ENCODE peak calls at places on chromosome 16, in nine cellular contexts. I is mesothelial cell of epicardium, O is progenitor cell of endocrine pancreas, J is left ventricle myocardium inferior, S is RWPE1, X is fibroblast of villous mesenchyme, H is AG04450, K is astrocyte of the cerebellum, C is body of pancreas. B is an unnamed sample.

GRCh38 chr16:11411059-11411550 is 65.8 kb downstream of the RMI2 start:
- DNase-seq in I (no peak), O (no peak), J (no peak), S (no peak), X (no peak), H (no peak), K (no peak), C (no peak), B (no peak)

GRCh38 chr16:54359086-54359485 is 72.5 kb upstream of the IRX3 start:
- DNase-seq in I (no peak), O (no peak), J (no peak), S (peak; percentile 38), X (peak; percentile 78), H (no peak), K (no peak), C (no peak), B (no peak)

GRCh38 chr16:89695086-89695874 is 6.2 kb downstream of the SPATA2L start:
- DNase-seq in I (no peak), O (no peak), J (no peak), S (no peak), X (no peak), H (no peak), K (no peak), C (no peak), B (no peak)

GRCh38 chr16:46857261-46857962 is 26.4 kb upstream of the C16orf87 start:
- DNase-seq in I (no peak), O (no peak), J (no peak), S (peak; percentile 41), X (peak; percentile 55), H (peak; percentile 47), K (peak; percentile 34), C (peak; percentile 43), B (peak; percentile 7)

GRCh38 chr16:51391798-51392511 is 240.9 kb upstream of the SALL1 start:
- DNase-seq in I (no peak), O (no peak), J (no peak), S (no peak), X (no peak), H (no peak), K (no peak), C (no peak), B (peak; percentile 26)

GRCh38 chr16:53080345-53081031 is 25.7 kb downstream of the CHD9 start:
- DNase-seq in I (peak; percentile 54), O (no peak), J (peak; percentile 61), S (peak; percentile 96), X (peak; percentile 94), H (peak; percentile 65), K (peak; percentile 49), C (no peak), B (no peak)

GRCh38 chr16:22071352-22071923 is 20.9 kb upstream of the VWA3A start:
- DNase-seq in I (no peak), O (no peak), J (no peak), S (peak; percentile 58), X (no peak), H (no peak), K (no peak), C (no peak), B (no peak)

GRCh38 chr16:24070851-24071250 is 185.3 kb upstream of the CACNG3 start:
- DNase-seq in I (no peak), O (peak; percentile 21), J (no peak), S (peak; percentile 45), X (no peak), H (no peak), K (no peak), C (peak; percentile 23), B (peak; percentile 15)

GRCh38 chr16:89864421-89864820 is 9.0 kb upstream of the TCF25 start:
- DNase-seq in I (no peak), O (no peak), J (no peak), S (peak; percentile 21), X (peak; percentile 38), H (no peak), K (no peak), C (no peak), B (no peak)

GRCh38 chr16:3737181-3737580 is 19.9 kb upstream of the TRAP1 start:
- DNase-seq in I (no peak), O (no peak), J (no peak), S (no peak), X (no peak), H (no peak), K (no peak), C (no peak), B (no peak)

GRCh38 chr16:57354311-57354710 is 4.3 kb upstream of the CCL22 start:
- DNase-seq in I (no peak), O (no peak), J (no peak), S (no peak), X (no peak), H (no peak), K (no peak), C (no peak), B (no peak)

GRCh38 chr16:75379911-75380847 is 53.1 kb downstream of the CFDP1 start:
- DNase-seq in I (no peak), O (no peak), J (no peak), S (no peak), X (peak; percentile 20), H (no peak), K (no peak), C (no peak), B (no peak)

GRCh38 chr16:81509404-81509803 is 64.8 kb downstream of the CMIP start:
- DNase-seq in I (no peak), O (no peak), J (no peak), S (no peak), X (no peak), H (no peak), K (no peak), C (no peak), B (no peak)

DNA sequence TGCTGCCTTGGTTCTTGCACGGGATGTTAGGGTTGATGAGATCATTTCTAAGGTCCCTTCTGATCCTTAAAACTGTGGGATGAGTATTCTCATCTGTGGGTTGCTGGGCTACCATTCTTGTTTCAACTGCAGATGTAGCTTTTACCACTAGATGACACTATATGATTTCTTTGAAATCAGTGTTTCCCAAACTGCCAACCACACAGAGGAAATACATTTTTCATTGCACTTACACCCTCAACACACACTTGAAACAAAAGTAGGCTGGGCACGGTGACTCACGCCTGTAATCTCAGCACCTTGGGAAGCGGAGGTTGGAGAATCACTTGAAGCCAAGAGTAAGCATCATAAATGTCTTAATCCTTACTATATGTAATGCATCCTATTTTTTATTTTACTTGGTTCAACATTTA is 15.3 kb downstream of the LCMT1 start:
- DNase-seq in I (no peak), O (no peak), J (no peak), S (peak; percentile 77), X (peak; percentile 81), H (peak; percentile 54), K (peak; percentile 80), C (peak; percentile 43), B (no peak)
- TF ChIP-seq CTCF in I (no peak), O (peak; percentile 32), J (peak; percentile 52), S (peak; percentile 72), X (peak; percentile 81), H (peak; percentile 83), K (peak; percentile 78), C (peak; percentile 90), B (peak; percentile 65)

DNA sequence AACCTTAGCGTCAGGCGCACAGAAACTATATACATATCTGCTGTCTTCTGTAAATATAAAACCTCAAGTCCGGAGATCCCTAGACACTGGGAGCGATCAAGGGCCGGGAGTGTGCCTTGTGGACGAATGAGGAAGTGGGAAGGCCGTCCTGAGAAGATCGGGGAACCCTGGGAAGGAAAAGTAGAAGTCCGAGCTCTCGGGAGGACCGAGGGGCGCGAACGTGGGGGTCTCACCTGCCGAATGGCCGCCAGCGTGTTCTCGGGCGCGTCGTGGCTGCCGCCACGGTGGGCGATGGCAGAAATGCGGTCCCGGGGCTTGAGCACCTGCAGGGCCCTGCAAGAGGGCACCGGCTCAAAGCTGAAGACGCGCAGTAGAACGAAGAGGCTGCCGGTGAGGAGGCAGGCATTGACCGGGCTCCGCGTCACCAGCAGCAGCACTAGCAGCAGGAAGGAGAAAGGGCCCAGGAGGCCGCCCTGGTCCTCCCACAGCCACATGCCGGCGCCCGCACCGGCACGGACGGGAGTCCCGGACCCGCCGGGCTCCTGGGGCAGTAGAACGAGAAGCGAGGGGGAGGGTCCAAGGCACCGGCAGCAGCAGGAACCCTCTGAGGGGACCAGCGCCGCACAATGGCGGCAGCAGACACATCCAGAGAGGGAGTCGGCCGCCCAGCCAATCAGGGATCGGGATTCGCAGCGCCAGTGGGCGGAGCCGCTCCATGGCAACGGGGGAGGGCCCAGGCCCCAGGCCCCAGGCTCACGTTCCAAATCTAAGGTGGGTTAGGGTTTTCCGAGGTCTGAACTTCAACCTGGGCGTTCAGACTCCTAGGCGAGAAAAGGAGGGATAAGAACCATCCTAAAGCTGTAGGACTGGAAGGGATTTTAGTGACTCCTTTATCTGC is at the start of gene GDE1:
- DNase-seq in I (peak; percentile 95), O (peak; percentile 93), J (peak; percentile 96), S (peak; percentile 95), X (peak; percentile 88), H (peak; percentile 62), K (peak; percentile 63), C (peak; percentile 92), B (peak; percentile 91)
- TF ChIP-seq CTCF in I (no peak), O (peak; percentile 42), J (peak; percentile 29), S (peak; percentile 26), X (peak; percentile 33), H (peak; percentile 49), K (peak; percentile 37), C (peak; percentile 27), B (peak; percentile 28)

GRCh38 chr16:66549284-66550131 is at the start of gene TK2:
- DNase-seq in I (peak; percentile 76), O (peak; percentile 46), J (peak; percentile 72), S (peak; percentile 65), X (peak; percentile 73), H (peak; percentile 43), K (no peak), C (peak; percentile 73), B (peak; percentile 51)
- TF ChIP-seq CTCF in I (no peak), O (peak; percentile 29), J (peak; percentile 54), S (peak; percentile 40), X (peak; percentile 9), H (peak; percentile 20), K (no peak), C (peak; percentile 23), B (no peak)

DNA sequence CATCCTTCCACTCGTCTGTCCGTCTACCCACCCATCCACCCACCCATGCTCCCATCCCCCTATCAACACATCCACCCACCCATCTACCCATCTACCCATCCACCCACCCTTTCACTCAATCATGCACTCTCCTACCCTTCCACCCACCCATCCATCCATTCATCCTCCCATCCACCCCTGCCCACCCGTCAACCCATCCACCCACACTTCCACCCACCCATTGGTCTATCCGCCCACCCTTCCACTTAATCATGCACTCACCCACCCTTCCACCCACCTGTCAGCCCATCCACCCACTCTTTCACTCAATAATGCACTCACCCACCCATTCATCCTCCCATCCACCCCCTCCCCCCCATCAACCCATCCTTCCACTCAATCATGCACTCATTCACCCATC is 250.0 kb upstream of the EEF2KMT start:
- DNase-seq in I (no peak), O (no peak), J (no peak), S (no peak), X (no peak), H (no peak), K (no peak), C (no peak), B (no peak)
- TF ChIP-seq CTCF in I (no peak), O (no peak), J (no peak), S (no peak), X (no peak), H (no peak), K (no peak), C (no peak), B (no peak)

GRCh38 chr16:87851601-87852000 is 17.7 kb downstream of the SLC7A5 start:
- DNase-seq in I (no peak), O (no peak), J (no peak), S (no peak), X (no peak), H (no peak), K (no peak), C (no peak), B (no peak)
- TF ChIP-seq CTCF in I (no peak), O (no peak), J (no peak), S (no peak), X (no peak), H (no peak), K (no peak), C (no peak), B (no peak)